ENCODE peak calls at places on chromosomes 5 and 9, in six cellular contexts. S is H9, E is IMR-90, M is neuronal stem cell, C is trophoblast cell, W is H1. Z is an unnamed sample.
A peak's percentile ranks its signal among the peaks of the same experiment; 100 is the strongest.

GRCh38 chr5:173413476-173413982 is 85.3 kb upstream of the STC2 start:
- DNase-seq in S (no peak), E (no peak), M (no peak), C (no peak), W (no peak), Z (no peak)

GRCh38 chr9:109440117-109440515 is 58.0 kb downstream of the PTPN3 start:
- DNase-seq in S (no peak), E (no peak), M (no peak), C (no peak), W (no peak), Z (no peak)

GRCh38 chr5:21817668-21818419 is 1035.3 kb downstream of the CDH12 start:
- DNase-seq in S (no peak), E (peak; percentile 6), M (no peak), C (no peak), W (no peak), Z (peak; percentile 7)

GRCh38 chr5:30355675-30356074 is 837.8 kb upstream of the CDH6 start:
- DNase-seq in S (no peak), E (no peak), M (no peak), C (no peak), W (no peak), Z (no peak)

GRCh38 chr5:153660919-153661318 is 170.4 kb downstream of the GRIA1 start:
- DNase-seq in S (no peak), E (peak; percentile 10), M (no peak), C (no peak), W (no peak), Z (peak; percentile 16)

GRCh38 chr5:61182449-61182848 is 20.2 kb upstream of the SMIM15 start:
- DNase-seq in S (no peak), E (peak; percentile 4), M (no peak), C (no peak), W (no peak), Z (peak; percentile 48)

GRCh38 chr5:150317048-150318003 is 14.6 kb upstream of the ARSI start:
- DNase-seq in S (peak; percentile 55), E (peak; percentile 95), M (no peak), C (peak; percentile 97), W (no peak), Z (peak; percentile 98)

GRCh38 chr9:4839470-4839912 is 46.7 kb downstream of the RCL1 start:
- DNase-seq in S (no peak), E (peak; percentile 50), M (no peak), C (no peak), W (no peak), Z (peak; percentile 69)

GRCh38 chr9:116153765-116154333 is at the start of gene PAPPA:
- DNase-seq in S (peak; percentile 38), E (no peak), M (no peak), C (no peak), W (peak; percentile 53), Z (no peak)

GRCh38 chr5:76046761-76047160 is 36.4 kb upstream of the SV2C start:
- DNase-seq in S (no peak), E (no peak), M (no peak), C (no peak), W (no peak), Z (no peak)

GRCh38 chr9:110291921-110292575 is 35.7 kb upstream of the TXN start:
- DNase-seq in S (peak; percentile 43), E (no peak), M (no peak), C (peak; percentile 62), W (no peak), Z (no peak)

GRCh38 chr5:33649801-33650482 is 209.2 kb downstream of the TARS1 start:
- DNase-seq in S (no peak), E (peak; percentile 84), M (peak; percentile 35), C (no peak), W (no peak), Z (peak; percentile 39)

GRCh38 chr5:73151733-73152410 is 21.1 kb upstream of the TMEM174 start:
- DNase-seq in S (no peak), E (peak; percentile 18), M (no peak), C (no peak), W (no peak), Z (peak; percentile 6)

GRCh38 chr5:123754167-123754840 is 242.3 kb downstream of the CSNK1G3 start:
- DNase-seq in S (no peak), E (peak; percentile 69), M (no peak), C (no peak), W (no peak), Z (peak; percentile 43)

GRCh38 chr5:154698681-154699275 is 56.4 kb upstream of the LARP1 start:
- DNase-seq in S (no peak), E (no peak), M (no peak), C (no peak), W (no peak), Z (peak; percentile 54)

GRCh38 chr5:5200133-5200532 is 60.0 kb downstream of the ADAMTS16 start:
- DNase-seq in S (no peak), E (no peak), M (no peak), C (no peak), W (no peak), Z (no peak)

GRCh38 chr5:15691536-15691935 is 191.6 kb downstream of the FBXL7 start:
- DNase-seq in S (no peak), E (peak; percentile 60), M (no peak), C (no peak), W (no peak), Z (no peak)

GRCh38 chr9:27108981-27109541 is at the start of gene TEK:
- DNase-seq in S (peak; percentile 47), E (peak; percentile 44), M (peak; percentile 33), C (no peak), W (no peak), Z (peak; percentile 78)

GRCh38 chr9:91089405-91090131 is 272.1 kb downstream of the AUH start:
- DNase-seq in S (no peak), E (peak; percentile 73), M (no peak), C (no peak), W (no peak), Z (peak; percentile 60)

GRCh38 chr5:5164158-5164557 is 24.0 kb downstream of the ADAMTS16 start:
- DNase-seq in S (no peak), E (no peak), M (no peak), C (no peak), W (no peak), Z (no peak)

GRCh38 chr9:114371986-114372917 is 15.5 kb downstream of the AKNA start:
- DNase-seq in S (no peak), E (no peak), M (no peak), C (no peak), W (no peak), Z (peak; percentile 33)

DNA sequence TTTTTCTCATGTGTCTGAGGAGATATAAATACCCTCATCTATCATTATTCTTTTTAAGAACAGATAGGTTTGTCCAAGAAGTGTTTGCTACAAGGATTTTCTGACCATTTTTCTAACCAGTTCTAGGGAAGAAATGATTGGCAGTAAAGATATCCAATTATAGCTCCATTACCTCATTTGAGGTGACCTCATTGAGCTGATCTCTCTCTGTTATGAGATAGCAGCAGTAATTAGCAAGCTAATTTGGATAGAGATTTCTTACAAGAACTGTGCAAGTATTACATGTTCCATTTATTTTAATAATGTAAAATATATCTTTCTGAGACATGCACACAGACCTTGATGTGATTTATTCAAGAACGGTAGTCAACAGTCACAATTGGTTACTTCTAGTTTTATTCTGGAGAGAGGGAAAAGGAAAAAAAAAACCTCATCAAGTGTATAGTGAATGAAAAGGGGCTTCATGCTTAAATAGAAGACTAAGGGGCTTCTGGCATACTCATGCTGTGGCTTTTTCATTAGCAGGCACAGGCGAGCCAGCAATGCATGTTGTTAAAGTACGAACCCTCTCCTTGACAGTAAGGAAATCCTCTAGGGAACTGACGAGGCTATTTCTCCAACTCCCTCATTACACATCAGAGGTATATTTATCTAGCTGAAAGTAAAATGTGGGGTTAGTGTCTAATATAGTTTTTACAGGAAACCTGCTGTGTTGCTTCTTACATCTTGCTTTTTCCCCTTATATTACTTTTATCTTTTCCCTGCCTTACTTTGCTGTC is 127.3 kb downstream of the NUDT12 start:
- DNase-seq in S (no peak), E (no peak), M (no peak), C (no peak), W (no peak), Z (no peak)
- H2BK5ac ChIP-seq in S (no peak overlapping the region), E (no peak overlapping the region), M (no peak overlapping the region), C (no peak overlapping the region), W (no peak overlapping the region), Z (no peak overlapping the region)

GRCh38 chr5:38583500-38583899 is 27.1 kb upstream of the LIFR start:
- DNase-seq in S (no peak), E (no peak), M (no peak), C (no peak), W (no peak), Z (no peak)
- H3K14ac ChIP-seq in S (no peak overlapping the region), E (no peak overlapping the region), M (no peak overlapping the region), C (no peak overlapping the region), W (no peak overlapping the region), Z (no peak overlapping the region)

DNA sequence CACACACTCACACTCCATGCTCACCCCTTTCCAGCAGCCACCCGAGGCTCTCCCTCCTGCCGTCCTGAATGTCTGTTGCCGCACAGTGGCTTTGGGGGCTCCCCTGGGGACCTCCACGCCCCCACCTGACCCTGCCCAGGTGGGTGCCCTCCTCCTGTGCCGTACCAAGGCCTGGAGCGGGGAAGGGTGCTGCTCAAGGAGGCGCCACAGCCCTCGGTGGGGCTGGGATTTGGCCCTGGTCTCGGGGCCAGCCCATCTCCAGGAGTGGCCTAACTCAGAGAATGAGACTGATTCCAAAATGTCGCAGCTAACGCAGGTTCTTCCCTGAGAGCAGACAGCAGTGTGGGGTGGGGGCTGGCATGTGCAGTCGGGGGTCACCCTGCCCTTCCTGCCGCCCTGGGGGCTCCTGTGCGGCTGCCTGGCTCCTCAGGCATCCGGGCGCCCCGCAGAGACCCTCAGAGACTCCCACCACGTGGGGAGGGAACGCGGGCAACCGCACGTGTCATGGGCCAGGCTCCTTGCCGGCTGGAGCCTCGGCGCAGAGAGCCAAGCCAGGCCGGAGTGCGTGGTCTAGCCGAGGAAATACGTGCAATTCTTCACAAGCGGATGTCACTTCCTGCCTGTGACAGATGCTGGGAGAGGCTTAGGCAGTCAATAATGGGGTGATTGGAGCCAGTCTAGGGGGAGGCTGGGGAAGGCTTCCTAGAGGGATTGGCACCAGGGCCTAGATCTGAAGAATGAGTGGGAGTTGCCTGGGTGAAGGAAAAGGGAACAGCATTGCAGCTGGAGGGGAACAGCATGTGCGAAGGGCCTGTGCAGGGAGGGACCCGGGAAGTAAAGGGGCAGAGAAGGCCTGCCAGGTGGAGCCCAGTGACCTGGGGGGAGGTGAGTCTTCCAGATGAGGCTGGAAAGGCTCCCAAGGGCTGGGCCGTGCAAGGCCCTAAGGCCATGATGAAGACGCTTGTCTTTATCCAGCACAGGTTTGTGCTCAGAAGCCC is 44.1 kb downstream of the C9orf50 start:
- DNase-seq in S (no peak), E (peak; percentile 74), M (no peak), C (no peak), W (no peak), Z (peak; percentile 77)
- H4K8ac ChIP-seq in S (peak overlapping the region; percentile 46), E (peak overlapping the region; percentile 96), M (no peak overlapping the region), C (peak overlapping the region; percentile 25), W (peak overlapping the region; percentile 37), Z (peak overlapping the region; percentile 92)

DNA sequence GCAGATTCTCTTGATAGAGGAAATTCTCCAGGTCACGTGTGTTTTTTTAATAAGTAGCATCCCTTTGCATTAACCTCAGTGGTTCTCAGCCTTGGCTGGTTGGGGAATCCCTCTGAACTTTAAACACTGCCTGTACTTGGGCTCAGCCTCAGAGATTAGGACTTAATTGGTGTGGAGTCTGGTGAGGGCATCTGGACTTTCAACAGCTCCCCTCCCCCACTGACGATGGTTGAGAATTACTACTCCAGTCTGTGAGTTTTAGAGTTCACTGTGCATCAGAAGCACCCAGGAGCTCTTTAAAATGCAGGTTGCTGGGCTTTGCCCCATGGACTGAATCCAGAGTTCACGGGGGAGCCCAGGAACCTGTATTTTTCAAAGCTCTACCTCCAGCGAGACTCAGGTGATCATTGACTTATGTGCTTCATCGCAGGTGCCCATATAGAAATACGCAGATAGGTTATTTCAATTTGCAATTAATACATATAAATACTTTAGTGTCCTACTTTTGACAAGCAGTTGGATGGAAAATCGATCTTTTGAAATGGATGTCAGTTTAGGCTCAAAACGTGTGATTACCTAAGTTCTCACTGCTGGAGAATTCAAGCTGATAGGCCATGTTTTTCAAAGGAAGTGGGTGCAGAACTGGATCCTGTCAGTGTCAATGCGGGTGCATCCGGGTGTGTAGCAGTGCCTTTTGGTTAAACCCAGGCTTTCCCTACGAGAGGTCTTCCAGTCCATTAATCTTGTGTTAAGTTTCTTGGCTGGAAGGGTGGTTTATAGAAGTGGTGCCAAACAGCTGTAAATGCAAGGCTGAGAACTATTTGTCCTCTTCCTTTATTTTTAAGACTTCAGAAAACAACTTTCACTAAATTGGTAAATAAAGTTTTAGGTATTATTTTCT is 71.6 kb downstream of the DAPK1 start:
- DNase-seq in S (no peak), E (no peak), M (no peak), C (no peak), W (no peak), Z (no peak)
- H2BK5ac ChIP-seq in S (no peak overlapping the region), E (no peak overlapping the region), M (no peak overlapping the region), C (no peak overlapping the region), W (no peak overlapping the region), Z (no peak overlapping the region)

Z was measured in mesenchymal stem cell.